ENCODE peak calls at places on chromosomes 4 and X, in nine cellular contexts. Z is heart left ventricle; Q is spleen; K is ovary; P is naive thymus-derived CD4-positive, alpha-beta T cell; R is cardiac muscle cell; V is fibroblast of lung; E is endodermal cell; J is A549. T is an unnamed sample. For H3K4me1, the result is how much of the 10 kb centered on the place peaks cover.

GRCh38 chr4:117357422-117357821 is 272.0 kb upstream of the TRAM1L1 start:
- DNase-seq in Z (no peak), Q (no peak), K (no peak), P (no peak), R (no peak), V (no peak), E (no peak), J (no peak), T (no peak)

GRCh38 chr4:146709956-146710355 is 71.3 kb downstream of the POU4F2 start:
- DNase-seq in Z (no peak), Q (no peak), K (no peak), P (no peak), R (no peak), V (no peak), E (no peak), J (no peak), T (no peak)

GRCh38 chr4:163142246-163142645 is 24.4 kb downstream of the NAF1 start:
- DNase-seq in Z (no peak), Q (no peak), K (no peak), P (no peak), R (no peak), V (no peak), E (no peak), J (no peak), T (no peak)

GRCh38 chrX:44898411-44899221 is 25.6 kb downstream of the KDM6A start:
- DNase-seq in Z (no peak), Q (peak), K (no peak), P (no peak), R (peak), V (peak), E (peak), J (no peak), T (no peak)

GRCh38 chr4:144709793-144710525 is 64.0 kb downstream of the HHIP start:
- DNase-seq in Z (no peak), Q (no peak), K (no peak), P (no peak), R (peak), V (peak), E (no peak), J (peak), T (no peak)

GRCh38 chr4:177699365-177700213 is 257.4 kb upstream of the AGA start:
- DNase-seq in Z (no peak), Q (no peak), K (no peak), P (no peak), R (peak), V (peak), E (no peak), J (peak), T (no peak)

GRCh38 chrX:49192722-49193328 is 6.7 kb upstream of the PRICKLE3 start:
- DNase-seq in Z (no peak), Q (no peak), K (no peak), P (no peak), R (peak), V (peak), E (peak), J (peak), T (no peak)

GRCh38 chr4:87512400-87512799 is 16.8 kb downstream of the SPARCL1 start:
- DNase-seq in Z (no peak), Q (no peak), K (no peak), P (no peak), R (no peak), V (no peak), E (no peak), J (no peak), T (no peak)

GRCh38 chr4:11698846-11699590 is 270.3 kb upstream of the HS3ST1 start:
- DNase-seq in Z (no peak), Q (no peak), K (no peak), P (no peak), R (peak), V (peak), E (no peak), J (peak), T (no peak)

GRCh38 chrX:2723316-2723879 is 28.4 kb upstream of the XG start:
- DNase-seq in Z (no peak), Q (no peak), K (no peak), P (no peak), R (no peak), V (no peak), E (no peak), J (no peak), T (no peak)

GRCh38 chrX:30253257-30253656 is 6.3 kb downstream of the MAGEB1 start:
- DNase-seq in Z (no peak), Q (no peak), K (no peak), P (no peak), R (no peak), V (no peak), E (no peak), J (no peak), T (no peak)

GRCh38 chrX:133364201-133364600 is 51.1 kb downstream of the GPC4 start:
- DNase-seq in Z (no peak), Q (no peak), K (no peak), P (no peak), R (peak), V (peak), E (no peak), J (no peak), T (no peak)

GRCh38 chr4:164542431-164542830 is 211.5 kb upstream of the SMIM31 start:
- DNase-seq in Z (no peak), Q (no peak), K (no peak), P (no peak), R (no peak), V (no peak), E (no peak), J (no peak), T (no peak)

GRCh38 chrX:47562615-47563243 is 1.7 kb downstream of the ARAF start:
- DNase-seq in Z (no peak), Q (peak), K (no peak), P (no peak), R (peak), V (no peak), E (peak), J (peak), T (no peak)

GRCh38 chrX:69614896-69615295 is 1.0 kb upstream of the EDA start:
- DNase-seq in Z (no peak), Q (no peak), K (peak), P (no peak), R (peak), V (no peak), E (no peak), J (no peak), T (no peak)

GRCh38 chr4:73257242-73257994 is 1.2 kb downstream of the ANKRD17 start:
- DNase-seq in Z (peak), Q (peak), K (peak), P (peak), R (peak), V (peak), E (peak), J (peak), T (peak)

GRCh38 chr4:128583753-128584712 is 225.5 kb upstream of the JADE1 start:
- DNase-seq in Z (peak), Q (no peak), K (no peak), P (no peak), R (peak), V (no peak), E (no peak), J (no peak), T (no peak)

GRCh38 chrX:11381464-11381863 is 88.3 kb downstream of the AMELX start:
- DNase-seq in Z (no peak), Q (no peak), K (peak), P (no peak), R (peak), V (peak), E (peak), J (peak), T (no peak)

GRCh38 chr4:111985386-111985890 is 159.8 kb upstream of the FAM241A start:
- DNase-seq in Z (no peak), Q (no peak), K (no peak), P (no peak), R (no peak), V (no peak), E (peak), J (no peak), T (no peak)

GRCh38 chr4:81919238-81919637 is 447.5 kb upstream of the RASGEF1B start:
- DNase-seq in Z (no peak), Q (no peak), K (no peak), P (no peak), R (peak), V (no peak), E (peak), J (peak), T (no peak)

GRCh38 chr4:16860506-16860905 is 37.9 kb downstream of the LDB2 start:
- DNase-seq in Z (no peak), Q (no peak), K (no peak), P (no peak), R (peak), V (peak), E (no peak), J (no peak), T (no peak)

GRCh38 chrX:73855546-73855945 is 292.5 kb downstream of the CHIC1 start:
- DNase-seq in Z (peak), Q (no peak), K (peak), P (peak), R (peak), V (peak), E (peak), J (peak), T (peak)

DNA sequence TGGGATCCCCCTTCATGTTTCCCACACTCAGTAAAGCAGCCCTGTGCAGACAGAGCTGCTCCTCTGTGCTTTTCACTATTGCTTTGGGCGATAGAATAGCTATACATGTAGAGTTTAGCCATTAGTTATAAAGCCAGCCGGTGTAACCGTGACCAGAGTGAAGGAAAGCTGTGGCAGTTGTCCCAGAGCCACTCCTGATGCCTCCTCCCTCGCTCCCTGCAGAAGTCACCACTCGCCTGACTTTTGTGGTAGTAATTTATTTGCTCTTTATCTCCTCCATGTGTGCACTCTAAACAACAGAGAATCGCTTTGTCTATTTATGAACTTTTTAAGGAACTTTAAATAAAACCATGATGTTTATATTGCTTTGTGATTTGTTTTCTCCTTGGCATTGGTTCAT is 41.8 kb upstream of the WWC2 start:
- DNase-seq in Z (no peak), Q (no peak), K (no peak), P (no peak), R (no peak), V (no peak), E (no peak), J (no peak), T (no peak)
- H3K4me3 ChIP-seq in Z (no peak), Q (no peak), K (no peak), P (no peak), R (no peak), V (no peak), E (no peak), J (no peak), T (no peak)

GRCh38 chr4:6591305-6591704 is 16.3 kb downstream of the MAN2B2 start:
- DNase-seq in Z (no peak), Q (no peak), K (no peak), P (no peak), R (no peak), V (no peak), E (no peak), J (no peak), T (no peak)
- H3K4me1 ChIP-seq in Z (under half), Q (under half), K (under half), P (under half), R (under half), V (under half), E (under half), J (under half), T (under half)

GRCh38 chrX:12891167-12891566 is 15.3 kb upstream of the TLR8 start:
- DNase-seq in Z (no peak), Q (no peak), K (no peak), P (no peak), R (no peak), V (no peak), E (no peak), J (no peak), T (no peak)

GRCh38 chrX:12894074-12894691 is 12.2 kb upstream of the TLR8 start:
- DNase-seq in Z (no peak), Q (peak), K (no peak), P (peak), R (peak), V (no peak), E (no peak), J (peak), T (peak)

GRCh38 chrX:12890467-12890866 is 16.0 kb upstream of the TLR8 start:
- DNase-seq in Z (no peak), Q (no peak), K (no peak), P (no peak), R (peak), V (peak), E (no peak), J (no peak), T (no peak)

GRCh38 chrX:12895856-12896255 is 10.6 kb upstream of the TLR8 start:
- DNase-seq in Z (no peak), Q (no peak), K (no peak), P (no peak), R (peak), V (peak), E (no peak), J (no peak), T (no peak)

DNA sequence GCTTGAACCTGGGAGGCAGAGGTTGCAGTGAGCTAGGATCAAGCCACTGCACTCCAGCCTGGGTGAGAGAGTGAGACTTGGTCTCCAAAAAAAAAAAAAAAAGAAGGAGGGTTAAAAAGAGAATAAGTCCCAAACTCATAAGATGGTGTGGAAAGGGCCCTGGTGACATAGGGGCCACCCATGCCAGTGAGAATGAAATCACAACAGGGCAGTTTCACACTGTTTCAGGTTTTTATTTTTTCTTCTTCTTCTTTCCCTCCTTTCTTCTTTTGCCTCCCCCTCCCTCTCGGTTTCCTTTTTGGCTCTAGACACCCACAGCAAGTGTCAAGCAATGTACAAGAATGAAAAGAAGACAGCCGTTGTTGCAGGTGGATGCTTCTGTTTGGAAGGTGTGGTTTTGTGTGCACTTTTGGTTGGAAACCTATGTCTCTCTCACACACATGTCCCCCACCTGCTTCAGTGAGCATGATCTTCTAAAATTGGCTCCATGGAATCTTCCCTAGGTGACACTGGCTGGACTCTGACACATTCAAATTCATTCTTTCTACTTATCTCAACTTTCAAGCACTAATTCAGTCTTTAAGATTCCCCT is 14.4 kb upstream of the TLR8 start:
- DNase-seq in Z (no peak), Q (no peak), K (no peak), P (no peak), R (no peak), V (no peak), E (no peak), J (no peak), T (no peak)
- H3K4me3 ChIP-seq in Z (no peak), Q (no peak), K (no peak), P (no peak), R (no peak), V (no peak), E (no peak), J (no peak), T (no peak)

GRCh38 chrX:154731881-154732280 is 19.0 kb downstream of the GAB3 start:
- DNase-seq in Z (no peak), Q (no peak), K (no peak), P (no peak), R (peak), V (no peak), E (no peak), J (no peak), T (no peak)

GRCh38 chrX:154729439-154729838 is 21.4 kb downstream of the GAB3 start:
- DNase-seq in Z (no peak), Q (no peak), K (no peak), P (no peak), R (no peak), V (no peak), E (no peak), J (no peak), T (no peak)

GRCh38 chrX:154728791-154729190 is 22.1 kb downstream of the GAB3 start:
- DNase-seq in Z (no peak), Q (no peak), K (no peak), P (no peak), R (no peak), V (no peak), E (no peak), J (no peak), T (no peak)

GRCh38 chrX:154731203-154731602 is 19.7 kb downstream of the GAB3 start:
- DNase-seq in Z (no peak), Q (no peak), K (no peak), P (no peak), R (no peak), V (no peak), E (no peak), J (no peak), T (no peak)

GRCh38 chrX:154730271-154730883 is 20.5 kb downstream of the GAB3 start:
- DNase-seq in Z (peak), Q (no peak), K (peak), P (no peak), R (peak), V (peak), E (no peak), J (no peak), T (peak)
- H3K4me1 ChIP-seq in Z (half or more), Q (half or more), K (under half), P (under half), R (under half), V (under half), E (under half), J (half or more), T (under half)

GRCh38 chr4:384311-385010 is 46.8 kb downstream of the ZNF141 start:
- DNase-seq in Z (no peak), Q (no peak), K (no peak), P (no peak), R (no peak), V (no peak), E (no peak), J (no peak), T (no peak)
- H3K4me3 ChIP-seq in Z (no peak), Q (no peak), K (no peak), P (peak), R (no peak), V (no peak), E (no peak), J (no peak), T (no peak)

DNA sequence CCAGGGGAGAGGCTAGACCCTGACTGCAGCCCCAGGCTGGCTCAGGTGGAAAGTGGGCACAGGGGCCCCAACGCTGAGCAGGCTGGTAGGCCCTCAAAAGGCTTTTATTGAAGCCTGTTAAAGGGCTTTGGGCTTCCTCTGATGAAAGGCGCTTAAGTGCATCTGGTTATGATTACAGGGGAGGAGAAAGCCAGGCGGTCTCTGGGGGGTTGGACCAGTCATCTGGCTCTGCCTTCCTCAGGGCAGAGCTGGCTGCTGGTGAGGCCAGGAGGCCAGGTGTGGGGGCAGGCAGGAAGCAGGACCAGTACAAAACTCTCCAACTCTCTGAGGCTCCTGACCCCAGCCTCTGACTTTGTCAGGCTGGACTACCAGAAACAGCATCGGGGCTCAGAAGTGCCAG is 68.8 kb upstream of the BCOR start:
- DNase-seq in Z (no peak), Q (peak), K (no peak), P (no peak), R (no peak), V (no peak), E (peak), J (no peak), T (no peak)
- H3K4me1 ChIP-seq in Z (under half), Q (half or more), K (under half), P (under half), R (half or more), V (under half), E (under half), J (under half), T (under half)